ENCODE peak calls at places on chromosome 11, in ten cellular contexts. O is endothelial cell of umbilical vein, W is ovary, Z is gastrocnemius medialis, X is IMR-90, K is H1, S is lower leg skin, T is breast epithelium, V is body of pancreas, C is tibial nerve. B is an unnamed sample.

GRCh38 chr11:34936945-34937344 is 20.5 kb downstream of the PDHX start:
- DNase-seq in O (no peak), W (no peak), Z (no peak), X (no peak), K (no peak), S (no peak), T (no peak), V (no peak), C (no peak), B (no peak)

GRCh38 chr11:21066030-21066429 is 396.6 kb downstream of the NELL1 start:
- DNase-seq in O (no peak), W (no peak), Z (no peak), X (no peak), K (no peak), S (no peak), T (no peak), V (no peak), C (no peak), B (no peak)

GRCh38 chr11:61152816-61153592 is 8.2 kb downstream of the VPS37C start:
- DNase-seq in O (peak; percentile 32), W (no peak), Z (no peak), X (peak; percentile 70), K (no peak), S (no peak), T (peak; percentile 27), V (no peak), C (no peak), B (no peak)

GRCh38 chr11:103736986-103737622 is 299.3 kb upstream of the DDI1 start:
- DNase-seq in O (no peak), W (no peak), Z (no peak), X (no peak), K (no peak), S (no peak), T (no peak), V (no peak), C (no peak), B (no peak)

GRCh38 chr11:45651841-45652745 is 13.3 kb downstream of the CHST1 start:
- DNase-seq in O (no peak), W (no peak), Z (no peak), X (no peak), K (no peak), S (peak; percentile 79), T (no peak), V (no peak), C (no peak), B (no peak)

GRCh38 chr11:12077535-12078280 is 32.7 kb upstream of the MICAL2 start:
- DNase-seq in O (no peak), W (no peak), Z (no peak), X (peak; percentile 81), K (no peak), S (peak; percentile 73), T (no peak), V (no peak), C (no peak), B (no peak)

GRCh38 chr11:126766425-126766824 is 234.1 kb downstream of the KIRREL3 start:
- DNase-seq in O (no peak), W (no peak), Z (no peak), X (no peak), K (no peak), S (no peak), T (no peak), V (no peak), C (no peak), B (no peak)

GRCh38 chr11:2122907-2123627 is 16.1 kb downstream of the IGF2 start:
- DNase-seq in O (peak; percentile 38), W (no peak), Z (no peak), X (no peak), K (no peak), S (no peak), T (no peak), V (no peak), C (no peak), B (no peak)

GRCh38 chr11:64777449-64778222 is 706 bp downstream of the SF1 start:
- DNase-seq in O (peak; percentile 85), W (peak; percentile 78), Z (peak; percentile 70), X (peak; percentile 75), K (no peak), S (peak; percentile 96), T (peak; percentile 79), V (peak; percentile 87), C (peak; percentile 54), B (peak; percentile 88)
- TF ChIP-seq POLR2A in O (peak; percentile 58), W (no peak), Z (peak; percentile 16), X (peak; percentile 47), K (no peak), S (no peak), T (no peak), V (peak; percentile 40), C (peak; percentile 52), B (peak; percentile 51)

GRCh38 chr11:57409321-57410100 is 17.4 kb downstream of the SLC43A3 start:
- DNase-seq in O (no peak), W (no peak), Z (no peak), X (no peak), K (no peak), S (no peak), T (no peak), V (no peak), C (no peak), B (no peak)

GRCh38 chr11:57407941-57408475 is 17.6 kb upstream of the PRG2 start:
- DNase-seq in O (no peak), W (no peak), Z (no peak), X (no peak), K (no peak), S (no peak), T (no peak), V (no peak), C (no peak), B (no peak)

GRCh38 chr11:57406337-57406904 is 16.0 kb upstream of the PRG2 start:
- DNase-seq in O (peak; percentile 90), W (no peak), Z (no peak), X (peak; percentile 39), K (no peak), S (no peak), T (no peak), V (no peak), C (no peak), B (peak; percentile 37)

GRCh38 chr11:57407010-57407409 is 16.6 kb upstream of the PRG2 start:
- DNase-seq in O (no peak), W (no peak), Z (no peak), X (no peak), K (no peak), S (no peak), T (no peak), V (no peak), C (no peak), B (no peak)

DNA sequence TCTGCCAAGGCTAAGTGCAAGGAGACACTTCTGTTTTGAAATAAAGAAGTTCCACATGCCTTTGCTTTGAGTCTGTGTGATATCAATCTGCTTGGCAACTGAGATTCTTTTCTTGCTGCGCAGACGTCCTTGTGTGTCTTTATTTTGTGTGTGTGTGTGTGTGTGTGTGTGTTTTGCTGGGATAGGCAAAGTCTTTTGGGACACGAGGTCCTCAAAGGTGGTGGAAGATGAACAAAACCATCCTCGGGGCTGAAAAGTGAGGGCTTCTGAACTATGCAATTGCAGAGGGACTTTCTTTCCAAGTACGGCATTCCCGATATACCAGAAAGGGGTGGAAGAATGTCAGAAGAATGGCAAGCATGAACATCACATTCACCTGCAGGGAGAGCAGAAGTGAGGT is 17.1 kb upstream of the PRG2 start:
- DNase-seq in O (no peak), W (no peak), Z (no peak), X (no peak), K (no peak), S (no peak), T (no peak), V (no peak), C (no peak), B (no peak)
- TF ChIP-seq POLR2A in O (no peak), W (no peak), Z (no peak), X (no peak), K (no peak), S (no peak), T (no peak), V (no peak), C (no peak), B (no peak)

GRCh38 chr11:124761301-124762021 is 629 bp downstream of the ESAM start:
- DNase-seq in O (peak; percentile 51), W (no peak), Z (no peak), X (no peak), K (no peak), S (peak; percentile 85), T (no peak), V (no peak), C (no peak), B (no peak)

GRCh38 chr11:124760806-124761205 is 1.3 kb downstream of the ESAM start:
- DNase-seq in O (no peak), W (no peak), Z (no peak), X (no peak), K (no peak), S (no peak), T (no peak), V (no peak), C (no peak), B (no peak)

GRCh38 chr11:124760205-124760652 is 1.9 kb downstream of the ESAM start:
- DNase-seq in O (peak; percentile 59), W (no peak), Z (no peak), X (no peak), K (no peak), S (peak; percentile 87), T (no peak), V (no peak), C (no peak), B (no peak)

GRCh38 chr11:124758355-124759267 is 3.5 kb downstream of the ESAM start:
- DNase-seq in O (peak; percentile 81), W (peak; percentile 40), Z (no peak), X (peak; percentile 44), K (peak; percentile 70), S (peak; percentile 95), T (no peak), V (peak; percentile 78), C (no peak), B (no peak)

GRCh38 chr11:124759268-124760204 is 2.6 kb downstream of the ESAM start:
- DNase-seq in O (peak; percentile 100), W (no peak), Z (no peak), X (no peak), K (no peak), S (peak; percentile 87), T (no peak), V (peak; percentile 18), C (no peak), B (no peak)
- TF ChIP-seq POLR2A in O (peak; percentile 94), W (no peak), Z (peak; percentile 22), X (no peak), K (no peak), S (no peak), T (no peak), V (peak; percentile 17), C (no peak), B (no peak)

DNA sequence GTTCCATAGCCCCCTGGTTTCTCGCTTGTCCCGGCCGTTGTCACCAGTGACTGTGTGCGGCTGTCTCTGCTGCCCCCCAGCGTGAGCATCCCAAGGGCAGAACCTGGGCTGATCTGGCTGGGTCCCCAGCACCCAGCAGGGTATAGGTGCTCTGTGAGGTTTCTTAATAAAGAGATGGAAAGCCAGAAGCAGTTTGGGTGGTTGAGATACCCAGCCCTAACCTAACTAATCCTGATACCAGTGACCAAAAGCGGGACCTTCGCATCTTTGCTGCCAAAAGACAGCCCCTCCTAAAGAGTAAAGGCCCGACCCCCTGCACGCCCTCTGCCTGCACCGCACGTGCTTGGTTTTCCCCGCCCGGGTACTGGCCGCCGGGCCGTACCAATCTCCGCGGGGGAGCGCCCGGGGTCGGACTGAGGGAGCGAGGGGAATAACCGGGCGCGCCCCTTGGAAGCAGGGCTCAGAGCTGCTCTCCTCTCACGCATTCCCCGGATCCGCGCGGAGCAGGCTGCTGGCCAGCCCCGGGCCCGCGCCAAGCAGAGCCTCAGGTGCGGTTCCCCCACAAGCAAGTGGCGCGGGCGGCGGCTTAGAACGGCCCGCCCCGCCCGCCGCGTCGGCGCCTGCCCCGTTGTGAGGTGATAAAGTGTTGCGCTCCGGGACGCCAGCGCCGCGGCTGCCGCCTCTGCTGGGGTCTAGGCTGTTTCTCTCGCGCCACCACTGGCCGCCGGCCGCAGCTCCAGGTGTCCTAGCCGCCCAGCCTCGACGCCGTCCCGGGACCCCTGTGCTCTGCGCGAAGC is at the start of gene DGAT2:
- DNase-seq in O (peak; percentile 79), W (peak; percentile 63), Z (peak; percentile 34), X (peak; percentile 42), K (peak; percentile 33), S (peak; percentile 90), T (peak; percentile 57), V (peak; percentile 67), C (peak; percentile 29), B (peak; percentile 81)
- TF ChIP-seq POLR2A in O (no peak), W (no peak), Z (peak; percentile 24), X (no peak), K (no peak), S (no peak), T (no peak), V (no peak), C (no peak), B (peak; percentile 49)

B was measured in H54.